ENCODE peak calls at places on chromosomes 1 and 21, in nine cellular contexts. One of them, this sample, is unnamed.
A peak's percentile ranks its signal among the peaks of the same experiment; 100 is the strongest.

GRCh38 chr1:74502432-74502831 is 10.0 kb downstream of the LRRC53 start:
- DNase-seq in ovary: no peak
- DNase-seq in IMR-90: peak; percentile 48
- DNase-seq in GM12891: no peak
- DNase-seq in thyroid gland: peak; percentile 6
- DNase-seq in uterus: no peak
- DNase-seq in heart left ventricle: no peak
- DNase-seq in adrenal gland: no peak
- DNase-seq in HCT116: no peak
- DNase-seq in this sample: no peak

GRCh38 chr1:217924924-217925323 is 293.8 kb downstream of the SPATA17 start:
- DNase-seq in GM12891: no peak
- DNase-seq in IMR-90: no peak
- DNase-seq in ovary: no peak
- DNase-seq in adrenal gland: no peak
- DNase-seq in HCT116: no peak
- DNase-seq in heart left ventricle: no peak
- DNase-seq in thyroid gland: peak; percentile 7
- DNase-seq in uterus: no peak
- DNase-seq in this sample: no peak

GRCh38 chr1:39892611-39893595 is 8.8 kb downstream of the MYCL start:
- DNase-seq in ovary: no peak
- DNase-seq in IMR-90: peak; percentile 81
- DNase-seq in thyroid gland: peak; percentile 82
- DNase-seq in heart left ventricle: no peak
- DNase-seq in adrenal gland: no peak
- DNase-seq in uterus: no peak
- DNase-seq in GM12891: no peak
- DNase-seq in HCT116: no peak
- DNase-seq in this sample: peak; percentile 63

GRCh38 chr1:109640285-109640865 is 15.5 kb upstream of the GSTM4 start:
- DNase-seq in heart left ventricle: peak; percentile 76
- DNase-seq in thyroid gland: peak; percentile 89
- DNase-seq in GM12891: no peak
- DNase-seq in IMR-90: peak; percentile 55
- DNase-seq in uterus: peak; percentile 78
- DNase-seq in adrenal gland: peak; percentile 88
- DNase-seq in ovary: peak; percentile 92
- DNase-seq in HCT116: no peak
- DNase-seq in this sample: peak; percentile 92

GRCh38 chr1:26327956-26328362 is 10.2 kb downstream of the CD52 start:
- DNase-seq in heart left ventricle: no peak
- DNase-seq in adrenal gland: no peak
- DNase-seq in HCT116: no peak
- DNase-seq in GM12891: no peak
- DNase-seq in thyroid gland: no peak
- DNase-seq in uterus: no peak
- DNase-seq in ovary: no peak
- DNase-seq in IMR-90: no peak
- DNase-seq in this sample: no peak

GRCh38 chr1:22877112-22877915 is 95.4 kb downstream of the LACTBL1 start:
- DNase-seq in uterus: no peak
- DNase-seq in thyroid gland: no peak
- DNase-seq in IMR-90: no peak
- DNase-seq in HCT116: no peak
- DNase-seq in ovary: no peak
- DNase-seq in adrenal gland: no peak
- DNase-seq in heart left ventricle: no peak
- DNase-seq in GM12891: no peak
- DNase-seq in this sample: no peak

GRCh38 chr1:151992345-151993083 is 1.1 kb downstream of the S100A10 start:
- DNase-seq in HCT116: peak; percentile 99
- DNase-seq in ovary: peak; percentile 72
- DNase-seq in heart left ventricle: peak; percentile 71
- DNase-seq in GM12891: no peak
- DNase-seq in thyroid gland: peak; percentile 55
- DNase-seq in uterus: peak; percentile 74
- DNase-seq in adrenal gland: peak; percentile 84
- DNase-seq in IMR-90: peak; percentile 87
- DNase-seq in this sample: peak; percentile 87

GRCh38 chr1:199161766-199162303 is 523.0 kb downstream of the PTPRC start:
- DNase-seq in HCT116: no peak
- DNase-seq in adrenal gland: no peak
- DNase-seq in GM12891: no peak
- DNase-seq in heart left ventricle: no peak
- DNase-seq in thyroid gland: no peak
- DNase-seq in uterus: no peak
- DNase-seq in IMR-90: no peak
- DNase-seq in ovary: no peak
- DNase-seq in this sample: no peak

GRCh38 chr1:234486858-234487830 is 8.2 kb upstream of the TARBP1 start:
- DNase-seq in uterus: no peak
- DNase-seq in heart left ventricle: peak; percentile 32
- DNase-seq in adrenal gland: peak; percentile 36
- DNase-seq in HCT116: no peak
- DNase-seq in ovary: no peak
- DNase-seq in GM12891: no peak
- DNase-seq in IMR-90: peak; percentile 84
- DNase-seq in thyroid gland: peak; percentile 37
- DNase-seq in this sample: peak; percentile 48

GRCh38 chr21:42117229-42118048 is 46.3 kb downstream of the UMODL1 start:
- DNase-seq in IMR-90: peak; percentile 81
- DNase-seq in HCT116: peak; percentile 54
- DNase-seq in ovary: peak; percentile 77
- DNase-seq in thyroid gland: peak; percentile 79
- DNase-seq in adrenal gland: peak; percentile 79
- DNase-seq in uterus: peak; percentile 77
- DNase-seq in heart left ventricle: peak; percentile 69
- DNase-seq in GM12891: peak; percentile 57
- DNase-seq in this sample: peak; percentile 74

GRCh38 chr1:247111636-247112478 is 7.7 kb upstream of the ZNF669 start:
- DNase-seq in ovary: peak; percentile 70
- DNase-seq in heart left ventricle: peak; percentile 70
- DNase-seq in thyroid gland: peak; percentile 75
- DNase-seq in uterus: peak; percentile 71
- DNase-seq in IMR-90: peak; percentile 47
- DNase-seq in adrenal gland: peak; percentile 62
- DNase-seq in GM12891: no peak
- DNase-seq in HCT116: no peak
- DNase-seq in this sample: peak; percentile 67
- TF ChIP-seq POLR2A in ovary: peak; percentile 29
- TF ChIP-seq POLR2A in heart left ventricle: no peak
- TF ChIP-seq POLR2A in thyroid gland: peak; percentile 25
- TF ChIP-seq POLR2A in uterus: peak; percentile 66
- TF ChIP-seq POLR2A in IMR-90: no peak
- TF ChIP-seq POLR2A in adrenal gland: peak; percentile 58
- TF ChIP-seq POLR2A in GM12891: no peak
- TF ChIP-seq POLR2A in HCT116: no peak
- TF ChIP-seq POLR2A in this sample: peak; percentile 56

GRCh38 chr1:37553927-37554808 is at the start of gene SNIP1:
- DNase-seq in GM12891: peak; percentile 95
- DNase-seq in uterus: peak; percentile 92
- DNase-seq in thyroid gland: peak; percentile 94
- DNase-seq in IMR-90: peak; percentile 88
- DNase-seq in HCT116: peak; percentile 85
- DNase-seq in heart left ventricle: peak; percentile 94
- DNase-seq in ovary: peak; percentile 89
- DNase-seq in adrenal gland: peak; percentile 94
- DNase-seq in this sample: peak; percentile 93

GRCh38 chr1:37558411-37558810 is 1.7 kb downstream of the DNALI1 start:
- DNase-seq in ovary: no peak
- DNase-seq in HCT116: no peak
- DNase-seq in thyroid gland: no peak
- DNase-seq in IMR-90: no peak
- DNase-seq in GM12891: no peak
- DNase-seq in adrenal gland: no peak
- DNase-seq in uterus: no peak
- DNase-seq in heart left ventricle: no peak
- DNase-seq in this sample: no peak

GRCh38 chr1:37557402-37557801 is 662 bp downstream of the DNALI1 start:
- DNase-seq in GM12891: no peak
- DNase-seq in HCT116: no peak
- DNase-seq in ovary: no peak
- DNase-seq in IMR-90: no peak
- DNase-seq in heart left ventricle: no peak
- DNase-seq in adrenal gland: no peak
- DNase-seq in uterus: no peak
- DNase-seq in thyroid gland: no peak
- DNase-seq in this sample: no peak

GRCh38 chr1:37559080-37559479 is 2.3 kb downstream of the DNALI1 start:
- DNase-seq in HCT116: no peak
- DNase-seq in IMR-90: no peak
- DNase-seq in ovary: no peak
- DNase-seq in adrenal gland: no peak
- DNase-seq in GM12891: no peak
- DNase-seq in uterus: no peak
- DNase-seq in heart left ventricle: no peak
- DNase-seq in thyroid gland: no peak
- DNase-seq in this sample: no peak

DNA sequence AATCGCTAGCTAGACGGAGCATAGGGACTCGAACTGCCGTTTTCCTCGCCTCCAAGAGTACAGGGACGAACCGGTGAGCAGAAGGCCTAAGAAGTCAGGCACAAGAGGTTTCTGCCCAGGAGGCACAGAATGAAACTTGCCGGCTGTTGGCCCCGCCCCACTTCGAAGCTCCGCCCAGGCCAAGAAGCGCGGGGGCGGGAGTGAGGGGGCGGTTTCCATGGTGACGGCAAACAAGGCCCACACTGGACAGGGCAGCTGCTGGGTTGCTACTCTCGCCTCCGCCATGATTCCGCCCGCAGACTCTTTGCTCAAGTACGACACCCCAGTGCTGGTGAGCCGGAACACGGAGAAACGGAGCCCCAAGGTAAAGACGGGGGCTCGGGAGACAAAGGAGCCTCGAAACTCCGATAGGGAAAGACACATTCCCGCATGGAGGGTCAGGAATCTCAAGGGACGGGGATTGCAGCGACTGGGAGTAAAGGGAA is at the start of gene DNALI1:
- DNase-seq in heart left ventricle: peak; percentile 78
- DNase-seq in thyroid gland: peak; percentile 94
- DNase-seq in IMR-90: peak; percentile 88
- DNase-seq in HCT116: no peak
- DNase-seq in uterus: peak; percentile 92
- DNase-seq in ovary: peak; percentile 93
- DNase-seq in adrenal gland: peak; percentile 91
- DNase-seq in GM12891: peak; percentile 27
- DNase-seq in this sample: peak; percentile 97
- TF ChIP-seq POLR2A in heart left ventricle: no peak
- TF ChIP-seq POLR2A in thyroid gland: no peak
- TF ChIP-seq POLR2A in IMR-90: no peak
- TF ChIP-seq POLR2A in HCT116: no peak
- TF ChIP-seq POLR2A in uterus: peak; percentile 38
- TF ChIP-seq POLR2A in ovary: peak; percentile 45
- TF ChIP-seq POLR2A in adrenal gland: peak; percentile 39
- TF ChIP-seq POLR2A in GM12891: no peak
- TF ChIP-seq POLR2A in this sample: peak; percentile 35

GRCh38 chr1:45752441-45753052 is 2.1 kb upstream of the IPP start:
- DNase-seq in HCT116: no peak
- DNase-seq in uterus: no peak
- DNase-seq in ovary: no peak
- DNase-seq in adrenal gland: no peak
- DNase-seq in GM12891: no peak
- DNase-seq in IMR-90: peak; percentile 46
- DNase-seq in thyroid gland: no peak
- DNase-seq in heart left ventricle: no peak
- DNase-seq in this sample: no peak

GRCh38 chr1:45752014-45752413 is 1.6 kb upstream of the IPP start:
- DNase-seq in thyroid gland: no peak
- DNase-seq in uterus: no peak
- DNase-seq in HCT116: no peak
- DNase-seq in IMR-90: no peak
- DNase-seq in heart left ventricle: no peak
- DNase-seq in adrenal gland: no peak
- DNase-seq in ovary: no peak
- DNase-seq in GM12891: no peak
- DNase-seq in this sample: no peak

GRCh38 chr1:45750298-45751038 is at the start of gene IPP:
- DNase-seq in adrenal gland: peak; percentile 98
- DNase-seq in IMR-90: peak; percentile 97
- DNase-seq in ovary: peak; percentile 98
- DNase-seq in thyroid gland: peak; percentile 98
- DNase-seq in GM12891: peak; percentile 98
- DNase-seq in uterus: peak; percentile 97
- DNase-seq in heart left ventricle: peak; percentile 97
- DNase-seq in HCT116: peak; percentile 94
- DNase-seq in this sample: peak; percentile 99

DNA sequence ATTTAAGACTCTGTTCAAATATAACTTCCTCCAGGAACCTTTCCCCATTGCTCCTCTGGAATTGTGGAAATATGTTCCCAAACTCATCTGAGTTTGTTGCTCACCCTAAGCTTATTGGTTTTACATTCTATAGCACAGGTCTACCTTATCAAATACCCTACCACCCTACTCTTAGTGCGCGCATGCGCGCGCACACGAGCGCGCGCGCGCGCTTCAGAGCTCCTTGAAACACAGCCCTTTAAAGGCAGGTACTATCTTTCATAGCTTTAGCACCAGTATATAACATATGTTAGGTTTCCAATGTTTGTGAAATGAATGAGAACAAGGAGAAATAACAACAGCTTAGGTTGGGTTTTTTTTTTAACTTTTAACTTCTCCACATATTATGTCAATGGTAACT is 3.5 kb downstream of the IPP start:
- DNase-seq in IMR-90: no peak
- DNase-seq in uterus: no peak
- DNase-seq in heart left ventricle: no peak
- DNase-seq in adrenal gland: no peak
- DNase-seq in ovary: no peak
- DNase-seq in HCT116: no peak
- DNase-seq in GM12891: no peak
- DNase-seq in thyroid gland: no peak
- DNase-seq in this sample: no peak
- TF ChIP-seq POLR2A in IMR-90: no peak
- TF ChIP-seq POLR2A in uterus: no peak
- TF ChIP-seq POLR2A in heart left ventricle: no peak
- TF ChIP-seq POLR2A in adrenal gland: no peak
- TF ChIP-seq POLR2A in ovary: no peak
- TF ChIP-seq POLR2A in HCT116: no peak
- TF ChIP-seq POLR2A in GM12891: no peak
- TF ChIP-seq POLR2A in thyroid gland: no peak
- TF ChIP-seq POLR2A in this sample: no peak

DNA sequence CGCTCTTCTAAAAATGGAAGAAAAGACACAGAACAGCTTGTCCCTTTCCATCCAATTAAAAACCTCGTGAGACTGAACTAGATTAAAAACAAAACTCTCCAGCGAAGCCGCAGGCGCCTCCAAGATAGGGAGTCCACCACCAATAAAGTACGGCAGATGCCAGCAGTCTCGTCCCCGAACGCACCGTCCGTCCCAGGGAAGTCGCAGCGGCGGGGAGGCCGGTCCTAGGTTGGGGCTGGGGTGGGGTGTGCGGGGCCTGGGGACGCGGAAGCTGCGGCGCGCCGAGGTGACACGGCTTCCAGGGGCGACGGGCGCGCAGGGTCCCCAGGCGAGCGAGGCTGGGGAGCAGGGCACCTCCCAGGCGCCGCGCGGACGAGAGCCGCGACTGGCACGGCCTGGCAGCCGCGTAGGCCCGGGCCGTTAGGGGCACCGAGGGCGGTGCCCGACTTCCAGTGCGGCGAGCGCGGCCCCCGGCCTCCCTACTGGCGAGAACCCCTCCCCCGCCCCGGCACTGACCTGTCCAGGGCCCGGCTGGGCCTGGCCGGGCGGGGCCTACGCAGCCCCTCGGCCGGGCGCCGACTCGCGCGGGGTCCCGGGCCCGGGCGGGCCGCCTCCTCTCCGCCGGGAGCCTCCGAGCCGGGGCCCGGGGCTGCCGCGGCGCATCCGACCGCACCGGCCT is 28.3 kb upstream of the A3GALT2 start:
- DNase-seq in uterus: peak; percentile 52
- DNase-seq in GM12891: peak; percentile 50
- DNase-seq in heart left ventricle: peak; percentile 58
- DNase-seq in IMR-90: no peak
- DNase-seq in thyroid gland: peak; percentile 64
- DNase-seq in HCT116: no peak
- DNase-seq in ovary: peak; percentile 73
- DNase-seq in adrenal gland: peak; percentile 68
- DNase-seq in this sample: peak; percentile 44
- TF ChIP-seq POLR2A in uterus: peak; percentile 36
- TF ChIP-seq POLR2A in GM12891: no peak
- TF ChIP-seq POLR2A in heart left ventricle: no peak
- TF ChIP-seq POLR2A in IMR-90: no peak
- TF ChIP-seq POLR2A in thyroid gland: no peak
- TF ChIP-seq POLR2A in HCT116: no peak
- TF ChIP-seq POLR2A in ovary: no peak
- TF ChIP-seq POLR2A in adrenal gland: peak; percentile 45
- TF ChIP-seq POLR2A in this sample: peak; percentile 20